ENCODE peak calls at places on chromosomes 4 and X, in eight cellular contexts. Q, U, I, X, B, K, E and A are unnamed samples.

GRCh38 chr4:164438321-164438720 is 315.6 kb upstream of the SMIM31 start:
- DNase-seq in K (no peak), X (no peak), I (no peak), E (no peak), Q (no peak), B (no peak), U (no peak), A (no peak)

GRCh38 chr4:155403886-155404285 is 27.1 kb upstream of the MAP9 start:
- DNase-seq in I (peak), E (no peak), X (peak), B (peak), K (peak), Q (peak), U (no peak), A (peak)

GRCh38 chr4:151931563-151931962 is 170.8 kb upstream of the GATB start:
- DNase-seq in Q (no peak), E (no peak), B (no peak), X (no peak), I (no peak), U (no peak), K (no peak), A (no peak)

GRCh38 chr4:38072578-38072977 is 112.4 kb downstream of the PTTG2 start:
- DNase-seq in Q (no peak), U (no peak), X (no peak), K (no peak), B (no peak), E (no peak), I (no peak), A (no peak)

GRCh38 chr4:176259330-176260090 is 9.5 kb downstream of the ASB5 start:
- DNase-seq in U (no peak), X (no peak), K (no peak), I (no peak), B (peak), E (no peak), Q (no peak), A (no peak)

GRCh38 chrX:7146703-7147430 is 645 bp upstream of the STS start:
- DNase-seq in E (no peak), I (no peak), U (no peak), K (no peak), Q (peak), X (no peak), B (no peak), A (no peak)

GRCh38 chr4:72375050-72375736 is 193.8 kb downstream of the ADAMTS3 start:
- DNase-seq in X (no peak), U (no peak), I (no peak), B (peak), E (peak), K (no peak), Q (no peak), A (no peak)

GRCh38 chr4:187504974-187505797 is 490.4 kb upstream of the ZFP42 start:
- DNase-seq in I (no peak), Q (no peak), U (no peak), K (no peak), X (no peak), E (no peak), B (no peak), A (no peak)

GRCh38 chr4:83677656-83678055 is 141.7 kb downstream of the GPAT3 start:
- DNase-seq in U (no peak), Q (no peak), E (no peak), I (no peak), X (no peak), K (no peak), B (peak), A (no peak)

GRCh38 chr4:4697584-4697983 is 155.7 kb upstream of the STX18 start:
- DNase-seq in Q (no peak), E (no peak), K (no peak), X (no peak), U (no peak), I (no peak), B (no peak), A (no peak)

GRCh38 chrX:102765794-102766193 is 45.3 kb downstream of the GPRASP3 start:
- DNase-seq in Q (no peak), X (peak), B (peak), E (no peak), K (no peak), U (no peak), I (no peak), A (no peak)

GRCh38 chrX:83771664-83772063 is 89.3 kb upstream of the CYLC1 start:
- DNase-seq in E (no peak), B (no peak), K (peak), U (no peak), X (no peak), Q (no peak), I (no peak), A (no peak)

GRCh38 chrX:13899607-13900006 is 82.7 kb upstream of the GPM6B start:
- DNase-seq in X (peak), B (peak), E (peak), Q (no peak), U (no peak), I (no peak), K (no peak), A (peak)

GRCh38 chrX:153568612-153569011 is 30.3 kb downstream of the CCNQ start:
- DNase-seq in B (no peak), U (no peak), X (no peak), I (no peak), Q (no peak), K (no peak), E (no peak), A (no peak)

GRCh38 chr4:39255266-39255665 is 72.9 kb downstream of the WDR19 start:
- DNase-seq in B (peak), U (no peak), I (no peak), K (no peak), X (no peak), E (peak), Q (no peak), A (no peak)

GRCh38 chr4:133452669-133453068 is 303.6 kb downstream of the PCDH10 start:
- DNase-seq in U (no peak), B (no peak), E (no peak), K (no peak), X (no peak), I (no peak), Q (no peak), A (no peak)

GRCh38 chr4:89268572-89269180 is 38.9 kb downstream of the GPRIN3 start:
- DNase-seq in Q (no peak), K (no peak), B (no peak), X (no peak), I (no peak), U (no peak), E (no peak), A (no peak)

GRCh38 chrX:107760304-107761077 is 15.1 kb downstream of the TSC22D3 start:
- DNase-seq in K (no peak), X (no peak), U (no peak), B (no peak), E (no peak), Q (no peak), I (no peak), A (no peak)

GRCh38 chr4:79082988-79083387 is 143.8 kb upstream of the PAQR3 start:
- DNase-seq in X (no peak), K (no peak), Q (no peak), I (no peak), B (no peak), E (no peak), U (no peak), A (no peak)